ENCODE peak calls at places on chromosomes 6 and 20, in eight cellular contexts. J, Q, X, Z, P, W, U and D are unnamed samples.

GRCh38 chr6:108562503-108562993 is 1.8 kb downstream of the FOXO3 start:
- DNase-seq in X (peak; percentile 60), U (peak; percentile 76), Z (peak; percentile 65), W (peak; percentile 84), P (no peak), Q (peak; percentile 67), J (peak; percentile 76), D (peak; percentile 82)

GRCh38 chr6:138654715-138655634 is 118.6 kb upstream of the CCDC28A start:
- DNase-seq in W (no peak), Q (no peak), X (no peak), P (no peak), U (no peak), J (peak; percentile 70), Z (no peak), D (no peak)

GRCh38 chr6:4225207-4225872 is 90.0 kb upstream of the ECI2 start:
- DNase-seq in W (no peak), X (no peak), P (no peak), Q (no peak), J (peak; percentile 37), U (no peak), Z (no peak), D (no peak)

GRCh38 chr6:22848121-22848520 is 278.8 kb downstream of the HDGFL1 start:
- DNase-seq in W (no peak), U (no peak), Q (no peak), J (no peak), X (no peak), Z (no peak), P (no peak), D (no peak)

GRCh38 chr6:7541175-7542064 is at the start of gene DSP:
- DNase-seq in W (peak; percentile 66), X (peak; percentile 61), J (peak; percentile 32), P (peak; percentile 3), Z (no peak), Q (peak; percentile 65), U (no peak), D (peak; percentile 90)

GRCh38 chr20:63140683-63141433 is 75.1 kb downstream of the YTHDF1 start:
- DNase-seq in Q (no peak), W (no peak), X (no peak), P (no peak), J (no peak), U (no peak), Z (no peak), D (peak; percentile 63)

GRCh38 chr20:64223526-64224067 is 32.0 kb upstream of the PCMTD2 start:
- DNase-seq in W (no peak), U (no peak), P (no peak), Q (peak; percentile 69), J (peak; percentile 44), X (no peak), Z (peak; percentile 78), D (no peak)

GRCh38 chr6:125363010-125363359 is 61.2 kb upstream of the HDDC2 start:
- DNase-seq in U (peak; percentile 26), P (no peak), Z (peak; percentile 19), Q (no peak), J (peak; percentile 72), W (no peak), X (peak; percentile 32), D (no peak)

GRCh38 chr20:10376271-10377075 is 57.5 kb downstream of the MKKS start:
- DNase-seq in J (peak; percentile 94), U (no peak), P (no peak), X (no peak), Z (no peak), Q (no peak), W (no peak), D (no peak)

GRCh38 chr20:56865055-56865454 is 235.9 kb downstream of the TFAP2C start:
- DNase-seq in J (peak; percentile 6), W (no peak), P (no peak), Q (no peak), X (no peak), U (no peak), Z (no peak), D (no peak)

GRCh38 chr6:110394409-110394808 is 21.0 kb downstream of the DDO start:
- DNase-seq in P (no peak), W (no peak), J (no peak), U (no peak), Z (no peak), X (no peak), Q (no peak), D (no peak)

GRCh38 chr6:41986339-41986738 is 44.7 kb upstream of the CCND3 start:
- DNase-seq in J (no peak), U (no peak), X (no peak), Q (no peak), Z (no peak), W (no peak), P (no peak), D (no peak)

GRCh38 chr20:3158968-3159431 is 665 bp downstream of the FASTKD5 start:
- DNase-seq in U (no peak), P (no peak), J (peak; percentile 42), W (no peak), X (no peak), Z (no peak), Q (no peak), D (no peak)

GRCh38 chr20:2151805-2152727 is 50.4 kb downstream of the STK35 start:
- DNase-seq in Z (peak; percentile 32), Q (no peak), U (peak; percentile 39), P (no peak), J (peak; percentile 74), W (no peak), X (peak; percentile 37), D (peak; percentile 35)